ENCODE peak calls at places on chromosome 7, in five cellular contexts. T is cardiac muscle cell, S is pancreas, O is transverse colon, Y is vagina. A is an unnamed sample.

GRCh38 chr7:22983257-22983855 is 30.6 kb downstream of the HYCC1 start:
- DNase-seq in T (no peak), S (no peak), O (no peak), Y (no peak), A (no peak)

GRCh38 chr7:5396542-5396941 is 27.1 kb downstream of the TNRC18 start:
- DNase-seq in T (peak), S (no peak), O (peak), Y (no peak), A (no peak)

GRCh38 chr7:774161-775109 is 47.4 kb upstream of the PRKAR1B start:
- DNase-seq in T (peak), S (peak), O (peak), Y (no peak), A (peak)

GRCh38 chr7:142796001-142796500 is 25.3 kb downstream of the PRSS2 start:
- DNase-seq in T (no peak), S (no peak), O (no peak), Y (no peak), A (no peak)

GRCh38 chr7:148191391-148192076 is 399.0 kb upstream of the C7orf33 start:
- DNase-seq in T (peak), S (peak), O (no peak), Y (no peak), A (no peak)

GRCh38 chr7:25894902-25895791 is 256.9 kb upstream of the NFE2L3 start:
- DNase-seq in T (peak), S (peak), O (peak), Y (no peak), A (peak)

GRCh38 chr7:130070900-130071622 is 727 bp downstream of the KLHDC10 start:
- DNase-seq in T (peak), S (no peak), O (no peak), Y (no peak), A (no peak)

GRCh38 chr7:79293655-79294142 is 159.8 kb downstream of the MAGI2 start:
- DNase-seq in T (peak), S (no peak), O (peak), Y (no peak), A (no peak)

GRCh38 chr7:90958669-90959068 is 305.6 kb upstream of the FZD1 start:
- DNase-seq in T (peak), S (no peak), O (no peak), Y (no peak), A (no peak)

GRCh38 chr7:26348234-26348851 is 56.7 kb downstream of the SNX10 start:
- DNase-seq in T (no peak), S (peak), O (peak), Y (no peak), A (no peak)

GRCh38 chr7:187237-187927 is 5.0 kb upstream of the FAM20C start:
- DNase-seq in T (no peak), S (no peak), O (no peak), Y (no peak), A (no peak)

GRCh38 chr7:22676385-22676784 is 50.6 kb upstream of the IL6 start:
- DNase-seq in T (no peak), S (no peak), O (no peak), Y (no peak), A (no peak)

GRCh38 chr7:153389261-153389660 is 629.7 kb downstream of the ACTR3B start:
- DNase-seq in T (no peak), S (no peak), O (no peak), Y (peak), A (no peak)
- H3K27ac ChIP-seq in T (no peak), S (no peak), O (no peak), Y (no peak), A (no peak)

GRCh38 chr7:104772405-104772821 is 241.6 kb upstream of the KMT2E start:
- DNase-seq in T (no peak), S (no peak), O (no peak), Y (no peak), A (no peak)
- TF ChIP-seq CTCF in T (no peak), S (no peak), O (no peak), Y (no peak), A (no peak)

GRCh38 chr7:53306846-53307245 is 271.4 kb downstream of the POM121L12 start:
- DNase-seq in T (no peak), S (no peak), O (no peak), Y (no peak), A (no peak)

GRCh38 chr7:53302511-53303246 is 267.2 kb downstream of the POM121L12 start:
- DNase-seq in T (no peak), S (no peak), O (no peak), Y (no peak), A (no peak)

GRCh38 chr7:53303781-53304180 is 268.3 kb downstream of the POM121L12 start:
- DNase-seq in T (no peak), S (no peak), O (no peak), Y (no peak), A (no peak)
- H3K27ac ChIP-seq in T (no peak), S (no peak), O (no peak), Y (no peak), A (no peak)

GRCh38 chr7:75994388-75995051 is at the start of gene TMEM120A:
- DNase-seq in T (peak), S (peak), O (peak), Y (no peak), A (peak)
- TF ChIP-seq CTCF in T (peak), S (no peak), O (peak), Y (peak), A (no peak)

GRCh38 chr7:146735992-146736391 is 619.4 kb downstream of the CNTNAP2 start:
- DNase-seq in T (no peak), S (no peak), O (no peak), Y (no peak), A (no peak)
- H3K27ac ChIP-seq in T (no peak), S (no peak), O (no peak), Y (no peak), A (no peak)

GRCh38 chr7:136883046-136883445 is 14.6 kb downstream of the CHRM2 start:
- DNase-seq in T (peak), S (no peak), O (no peak), Y (no peak), A (no peak)
- TF ChIP-seq CTCF in T (no peak), S (no peak), O (no peak), Y (no peak), A (no peak)

GRCh38 chr7:16753932-16754571 is 497 bp downstream of the TSPAN13 start:
- DNase-seq in T (peak), S (peak), O (peak), Y (no peak), A (peak)
- H3K27ac ChIP-seq in T (peak), S (peak), O (peak), Y (peak), A (peak)

GRCh38 chr7:154530136-154530535 is 472.8 kb downstream of the PAXIP1 start:
- DNase-seq in T (no peak), S (no peak), O (no peak), Y (no peak), A (no peak)

DNA sequence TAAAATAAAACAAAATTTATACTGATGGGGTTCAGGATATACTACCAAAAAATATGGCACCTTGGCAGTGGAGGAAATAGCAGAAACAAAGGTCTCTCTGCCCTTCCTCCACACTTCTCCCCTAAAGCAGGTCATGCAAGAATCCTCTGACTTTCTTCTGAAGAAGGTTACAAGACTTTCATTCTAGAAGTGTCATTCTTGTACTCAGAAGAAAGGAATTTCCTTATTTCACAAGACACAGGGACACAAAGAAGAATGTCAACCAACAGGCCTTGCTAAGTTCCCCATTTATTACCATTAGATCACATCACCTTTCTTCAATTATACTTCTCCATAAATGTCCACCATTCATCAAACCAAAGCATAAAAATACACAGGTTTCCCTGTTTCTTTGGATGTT is 470.2 kb downstream of the PAXIP1 start:
- DNase-seq in T (no peak), S (no peak), O (no peak), Y (no peak), A (no peak)
- TF ChIP-seq CTCF in T (no peak), S (no peak), O (no peak), Y (no peak), A (no peak)

DNA sequence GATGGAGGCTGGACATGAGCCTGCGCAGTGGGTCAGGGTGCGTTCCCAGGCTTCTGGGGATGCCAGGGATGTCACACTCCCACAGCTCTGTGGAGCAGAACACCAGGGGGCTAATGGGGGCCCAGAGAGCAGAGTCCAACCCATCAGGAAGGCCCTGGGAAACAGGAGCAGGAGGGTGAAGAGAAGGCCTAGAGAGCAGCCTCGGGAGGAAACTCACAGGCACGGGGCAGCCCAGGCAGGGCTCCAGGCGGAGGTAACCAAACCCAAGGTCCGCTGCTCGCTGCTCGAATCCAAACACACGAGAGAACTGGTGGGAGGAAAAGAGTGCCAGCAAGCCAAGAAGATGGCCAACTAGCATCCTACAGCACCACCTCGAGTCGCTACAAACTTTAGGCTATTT is 130.7 kb upstream of the LANCL2 start:
- DNase-seq in T (no peak), S (no peak), O (no peak), Y (no peak), A (no peak)
- H3K27ac ChIP-seq in T (no peak), S (no peak), O (no peak), Y (no peak), A (no peak)